ENCODE peak calls at places on chromosome 3, in four cellular contexts. I is right cardiac atrium, E is H54, P is nucleus accumbens. K is an unnamed sample.
A peak's percentile ranks its signal among the peaks of the same experiment; 100 is the strongest.

GRCh38 chr3:194830401-194830800 is 144.7 kb downstream of the FAM43A start:
- DNase-seq in I (no peak), E (no peak), P (no peak), K (no peak)

GRCh38 chr3:98513136-98513535 is 9.6 kb downstream of the CLDND1 start:
- DNase-seq in I (no peak), E (peak; percentile 6), P (no peak), K (no peak)

GRCh38 chr3:5239602-5240001 is 52.1 kb downstream of the EDEM1 start:
- DNase-seq in I (no peak), E (no peak), P (no peak), K (no peak)

GRCh38 chr3:154758109-154758868 is 321.8 kb upstream of the MME start:
- DNase-seq in I (no peak), E (no peak), P (no peak), K (no peak)

GRCh38 chr3:111904376-111905241 is 45.5 kb downstream of the PHLDB2 start:
- DNase-seq in I (no peak), E (no peak), P (no peak), K (no peak)

GRCh38 chr3:107206141-107206540 is 171.1 kb upstream of the CCDC54 start:
- DNase-seq in I (no peak), E (no peak), P (no peak), K (no peak)

GRCh38 chr3:143824675-143825074 is 23.6 kb downstream of the SLC9A9 start:
- DNase-seq in I (no peak), E (no peak), P (no peak), K (no peak)

GRCh38 chr3:192409203-192409837 is 318.0 kb downstream of the FGF12 start:
- DNase-seq in I (peak; percentile 77), E (peak; percentile 84), P (no peak), K (no peak)

GRCh38 chr3:146160964-146161724 is at the start of gene PLOD2:
- DNase-seq in I (peak; percentile 92), E (peak; percentile 42), P (peak; percentile 21), K (no peak)

GRCh38 chr3:142923694-142924093 is 34.8 kb upstream of the PCOLCE2 start:
- DNase-seq in I (no peak), E (no peak), P (no peak), K (no peak)

GRCh38 chr3:122697952-122698625 is 17.4 kb downstream of the PARP14 start:
- DNase-seq in I (no peak), E (no peak), P (no peak), K (no peak)

GRCh38 chr3:159417761-159418160 is 570.9 kb upstream of the IL12A start:
- DNase-seq in I (no peak), E (peak; percentile 7), P (no peak), K (no peak)

GRCh38 chr3:13077431-13078157 is 4.4 kb upstream of the IQSEC1 start:
- DNase-seq in I (peak; percentile 81), E (no peak), P (no peak), K (no peak)

GRCh38 chr3:171700653-171701052 is 109.6 kb downstream of the PLD1 start:
- DNase-seq in I (no peak), E (no peak), P (no peak), K (no peak)

GRCh38 chr3:147574622-147575021 is 165.5 kb downstream of the ZIC1 start:
- DNase-seq in I (no peak), E (no peak), P (no peak), K (no peak)

GRCh38 chr3:49724586-49724985 is 835 bp upstream of the GMPPB start:
- DNase-seq in I (peak; percentile 70), E (no peak), P (no peak), K (no peak)

GRCh38 chr3:12350151-12350813 is 61.4 kb downstream of the PPARG start:
- DNase-seq in I (peak; percentile 49), E (no peak), P (no peak), K (no peak)

GRCh38 chr3:49493901-49494300 is 23.8 kb downstream of the DAG1 start:
- DNase-seq in I (no peak), E (no peak), P (no peak), K (no peak)

GRCh38 chr3:115725800-115726199 is 102.5 kb downstream of the GAP43 start:
- DNase-seq in I (no peak), E (no peak), P (no peak), K (no peak)

GRCh38 chr3:38453914-38454178 is 156 bp downstream of the ACVR2B start:
- DNase-seq in I (no peak), E (no peak), P (no peak), K (no peak)

GRCh38 chr3:108004647-108005046 is 86.2 kb downstream of the CD47 start:
- DNase-seq in I (no peak), E (no peak), P (no peak), K (no peak)

GRCh38 chr3:129336093-129336706 is 57.5 kb downstream of the HMCES start:
- DNase-seq in I (no peak), E (no peak), P (no peak), K (no peak)

GRCh38 chr3:11690863-11691833 is 47.4 kb upstream of the VGLL4 start:
- DNase-seq in I (no peak), E (peak; percentile 30), P (no peak), K (no peak)

GRCh38 chr3:69865920-69866679 is 126.8 kb downstream of the MITF start:
- DNase-seq in I (peak; percentile 65), E (no peak), P (peak; percentile 32), K (no peak)

GRCh38 chr3:3177861-3178497 is 1.5 kb downstream of the CRBN start:
- DNase-seq in I (no peak), E (no peak), P (no peak), K (no peak)

K was measured in immature natural killer cell.